ENCODE peak calls at places on chromosome 1, in eight cellular contexts. T is T-helper 17 cell, R is HFFc6, X is adrenal gland, L is HuH-7.5, N is posterior vena cava, H is RCC 7860, U is anterior cingulate cortex. Y is an unnamed sample.

GRCh38 chr1:6198646-6199297 is 623 bp downstream of the RPL22 start:
- DNase-seq in N (no peak), X (no peak), H (no peak), U (no peak), R (no peak), L (no peak), T (no peak), Y (no peak)

GRCh38 chr1:50605186-50605875 is 182.1 kb upstream of the DMRTA2 start:
- DNase-seq in N (no peak), U (no peak), L (no peak), X (no peak), T (no peak), H (no peak), R (peak), Y (no peak)

GRCh38 chr1:116997011-116997410 is 4.5 kb upstream of the CD101 start:
- DNase-seq in H (peak), N (no peak), X (no peak), L (no peak), R (no peak), U (no peak), T (no peak), Y (no peak)

GRCh38 chr1:205301842-205302588 is 19.5 kb downstream of the NUAK2 start:
- DNase-seq in U (no peak), R (no peak), N (no peak), T (no peak), X (no peak), L (no peak), H (peak), Y (no peak)

GRCh38 chr1:153805042-153805745 is 30.0 kb downstream of the SLC27A3 start:
- DNase-seq in U (no peak), L (no peak), X (peak), R (peak), N (no peak), H (peak), T (no peak), Y (peak)

GRCh38 chr1:206479164-206480125 is 9.2 kb downstream of the IKBKE start:
- DNase-seq in T (peak), H (peak), U (peak), X (peak), R (peak), L (peak), N (peak), Y (no peak)

GRCh38 chr1:171794085-171794484 is 12.6 kb downstream of the METTL13 start:
- DNase-seq in R (peak), U (no peak), L (no peak), H (peak), X (no peak), N (no peak), T (no peak), Y (no peak)

GRCh38 chr1:224510880-224511645 is 76.5 kb upstream of the WDR26 start:
- DNase-seq in N (no peak), R (peak), U (no peak), T (no peak), L (no peak), H (no peak), X (no peak), Y (no peak)

GRCh38 chr1:4131734-4132133 is 231.7 kb upstream of the C1orf174 start:
- DNase-seq in X (no peak), L (no peak), R (no peak), T (no peak), N (no peak), U (no peak), H (no peak), Y (no peak)

GRCh38 chr1:156900019-156900718 is 6.7 kb downstream of the PEAR1 start:
- DNase-seq in N (no peak), X (no peak), L (no peak), R (no peak), T (no peak), U (no peak), H (no peak), Y (no peak)

GRCh38 chr1:186994816-186995361 is 166.1 kb downstream of the PLA2G4A start:
- DNase-seq in N (no peak), R (no peak), L (no peak), T (no peak), X (no peak), H (no peak), U (no peak), Y (no peak)

Y was measured in T-helper 22 cell.